ENCODE peak calls at places on chromosomes 12 and 14, in seven cellular contexts. H is HFF-Myc, N is mammary epithelial cell, E is esophagus squamous epithelium, T is WTC11, J is left lung, X is heart left ventricle. Y is an unnamed sample.

GRCh38 chr12:51773145-51773869 is 75.2 kb downstream of the FIGNL2 start:
- DNase-seq in N (peak; percentile 73), H (peak; percentile 59), T (no peak), X (no peak), J (no peak), E (no peak), Y (no peak)

GRCh38 chr12:90064759-90065158 is 356.1 kb upstream of the ATP2B1 start:
- DNase-seq in J (no peak), N (no peak), H (no peak), T (no peak), E (no peak), X (no peak), Y (no peak)

GRCh38 chr14:103008768-103009342 is 48.5 kb downstream of the CDC42BPB start:
- DNase-seq in N (no peak), E (no peak), J (no peak), H (no peak), T (no peak), X (no peak), Y (no peak)

GRCh38 chr12:91316161-91316759 is 133.6 kb upstream of the DCN start:
- DNase-seq in H (peak; percentile 65), E (no peak), N (no peak), J (no peak), T (no peak), X (no peak), Y (no peak)

GRCh38 chr14:59632381-59632780 is 55.8 kb upstream of the CCDC175 start:
- DNase-seq in T (peak; percentile 64), X (no peak), J (no peak), E (no peak), H (no peak), N (peak; percentile 16), Y (peak; percentile 45)

GRCh38 chr14:94591871-94592270 is 10.6 kb downstream of the SERPINA5 start:
- DNase-seq in N (no peak), X (no peak), J (no peak), T (no peak), E (no peak), H (no peak), Y (no peak)

GRCh38 chr14:75548544-75548943 is 26.3 kb downstream of the BATF start:
- DNase-seq in J (no peak), X (no peak), T (no peak), N (no peak), E (no peak), H (no peak), Y (no peak)

GRCh38 chr14:100383727-100384158 is 60.6 kb downstream of the SLC25A47 start:
- DNase-seq in E (no peak), N (peak; percentile 35), T (peak; percentile 77), X (peak; percentile 56), H (no peak), J (peak; percentile 90), Y (peak; percentile 58)

GRCh38 chr12:47634127-47634526 is 71.7 kb downstream of the RPAP3 start:
- DNase-seq in E (no peak), N (no peak), J (no peak), X (no peak), H (no peak), T (no peak), Y (no peak)

GRCh38 chr12:47636908-47637780 is 68.7 kb downstream of the RPAP3 start:
- DNase-seq in E (no peak), T (peak; percentile 85), H (no peak), N (peak; percentile 73), X (no peak), J (no peak), Y (peak; percentile 4)
- TF ChIP-seq CTCF in E (peak; percentile 34), T (peak; percentile 74), H (peak; percentile 77), N (peak; percentile 56), X (peak; percentile 26), J (peak; percentile 40), Y (no peak)

DNA sequence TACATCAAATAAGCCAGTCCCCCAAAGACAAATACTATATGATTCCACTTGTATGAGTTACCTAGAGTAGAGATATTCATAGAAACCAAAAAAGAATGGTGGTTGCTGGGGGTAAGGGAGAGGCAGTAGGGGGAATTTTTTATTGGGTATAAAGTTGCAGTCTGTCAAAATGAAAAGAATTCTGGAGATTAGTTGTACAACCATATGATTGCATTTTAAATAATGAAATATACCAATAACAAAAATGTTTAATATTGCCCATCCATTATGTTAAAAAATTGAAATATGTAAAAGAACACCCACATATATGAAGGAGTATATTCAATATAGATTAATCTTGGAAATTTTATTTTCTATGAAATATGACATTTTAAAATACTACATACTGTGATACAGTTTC is 1383.5 kb downstream of the FSCB start:
- DNase-seq in J (no peak), E (no peak), N (no peak), X (no peak), T (no peak), H (no peak), Y (no peak)
- TF ChIP-seq CTCF in J (no peak), E (no peak), N (no peak), X (no peak), T (no peak), H (no peak), Y (no peak)

GRCh38 chr14:50830044-50830931 is 674 bp downstream of the NIN start:
- DNase-seq in T (peak; percentile 73), H (no peak), E (no peak), N (peak; percentile 57), J (peak; percentile 91), X (peak; percentile 78), Y (peak; percentile 49)
- TF ChIP-seq CTCF in T (no peak), H (no peak), E (no peak), N (no peak), J (no peak), X (no peak), Y (no peak)

DNA sequence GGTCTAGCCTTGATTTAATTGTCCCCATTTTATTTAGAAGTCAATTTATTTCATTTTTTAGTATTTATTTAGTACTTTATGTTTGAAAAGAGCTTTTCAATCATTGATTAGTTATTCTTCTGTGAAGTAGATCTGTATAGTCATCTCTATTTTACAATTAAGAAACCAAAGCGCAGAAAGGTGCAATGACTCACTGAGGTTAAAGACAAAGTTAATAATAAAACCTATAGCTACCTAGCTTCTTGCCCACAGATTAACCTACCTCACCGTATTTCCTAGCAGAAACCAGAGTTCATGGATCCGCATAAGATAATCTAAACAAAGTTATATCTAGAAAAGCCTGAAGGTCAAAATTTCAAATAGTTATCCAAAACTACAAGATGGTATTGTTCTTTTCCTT is 176.4 kb downstream of the GRIN2B start:
- DNase-seq in X (no peak), J (no peak), N (no peak), T (no peak), E (no peak), H (no peak), Y (no peak)
- TF ChIP-seq CTCF in X (no peak), J (no peak), N (no peak), T (no peak), E (no peak), H (no peak), Y (no peak)

DNA sequence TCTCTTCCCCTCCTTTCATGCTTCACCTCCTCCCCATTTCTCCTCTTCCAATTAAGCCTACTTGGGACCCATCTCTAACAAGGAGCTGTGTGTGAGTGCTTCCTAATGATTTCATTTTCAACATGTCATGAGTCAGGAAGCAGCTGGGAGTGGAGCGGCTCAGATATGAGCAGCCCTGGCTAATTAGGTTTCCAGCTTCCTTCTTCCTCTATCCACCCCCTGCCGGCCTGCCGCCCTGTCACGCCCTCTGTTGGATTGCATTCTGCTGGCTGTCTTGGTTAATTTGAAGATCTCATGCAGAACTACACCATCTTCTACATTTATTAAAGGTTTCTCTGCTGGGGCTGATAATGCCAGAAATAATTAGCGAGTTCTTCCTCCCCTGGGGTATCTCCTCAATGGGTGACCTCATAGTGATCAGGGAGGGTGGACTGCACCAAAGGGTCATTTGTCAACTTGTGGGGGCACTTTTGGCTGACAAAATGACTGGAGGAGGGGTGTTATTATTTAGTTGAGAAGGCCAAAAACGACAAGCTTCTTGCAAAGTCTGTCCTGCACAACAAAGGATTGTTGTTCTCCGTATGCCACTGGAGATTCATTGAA is 300.9 kb upstream of the SRRM4 start:
- DNase-seq in E (no peak), H (no peak), N (no peak), J (peak; percentile 50), T (peak; percentile 13), X (peak; percentile 62), Y (no peak)
- TF ChIP-seq CTCF in E (no peak), H (no peak), N (no peak), J (no peak), T (no peak), X (no peak), Y (no peak)

DNA sequence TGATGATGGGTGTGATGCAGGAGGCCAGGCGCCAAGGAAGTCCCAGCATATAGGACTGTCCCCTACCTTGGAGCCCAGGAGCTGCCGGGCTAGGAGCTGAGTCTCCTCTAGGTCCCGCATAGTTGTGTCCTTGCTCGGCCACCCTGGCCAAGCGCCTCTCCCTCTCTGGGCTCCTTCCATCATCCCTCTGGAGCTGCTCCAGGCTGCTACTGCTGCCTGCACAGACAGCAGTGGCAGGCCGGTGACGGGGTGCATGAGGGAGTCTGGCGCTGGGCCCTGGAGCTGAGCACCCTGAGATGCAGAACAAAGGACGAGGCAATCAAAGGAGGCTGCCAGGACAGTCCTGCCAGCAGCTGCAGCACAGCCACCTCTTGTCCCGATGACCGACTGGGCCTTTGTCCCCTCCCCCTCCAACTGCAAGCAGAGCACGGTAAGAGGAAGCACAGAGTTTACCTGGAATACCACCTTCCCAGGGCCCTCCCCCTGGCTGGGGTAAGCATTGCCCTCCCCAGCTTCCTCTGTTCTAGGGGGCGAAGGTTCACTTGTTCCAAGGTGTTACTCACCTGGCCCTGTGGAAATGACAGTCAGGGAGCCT is 10.4 kb downstream of the DTX1 start:
- DNase-seq in H (no peak), X (no peak), N (no peak), T (no peak), E (no peak), J (no peak), Y (no peak)
- TF ChIP-seq CTCF in H (no peak), X (no peak), N (no peak), T (no peak), E (no peak), J (no peak), Y (no peak)

GRCh38 chr14:41303506-41303905 is 303.2 kb upstream of the LRFN5 start:
- DNase-seq in T (no peak), J (no peak), X (no peak), N (no peak), E (no peak), H (no peak), Y (no peak)
- TF ChIP-seq CTCF in T (no peak), J (no peak), X (no peak), N (no peak), E (no peak), H (no peak), Y (no peak)

GRCh38 chr14:80636071-80636470 is 305.5 kb downstream of the CEP128 start:
- DNase-seq in E (no peak), T (no peak), H (no peak), X (no peak), J (no peak), N (no peak), Y (no peak)
- TF ChIP-seq CTCF in E (no peak), T (no peak), H (peak; percentile 22), X (no peak), J (no peak), N (peak; percentile 33), Y (no peak)